ENCODE peak calls at places on chromosomes 11 and 22, in five cellular contexts. A is stimulated activated CD4-positive, alpha-beta T cell treated with anti-CD3 and anti-CD28 coated beads, Interleukin-2, amount 100 ng/mL, for 48 hours; K is HCT116; R is ELR; D is HT-29. Y is an unnamed sample.

GRCh38 chr11:134231958-134232674 is 7.6 kb downstream of the VPS26B start:
- DNase-seq in K (no peak), D (no peak), A (no peak), R (no peak), Y (no peak)

GRCh38 chr11:78290293-78291176 is 101.8 kb downstream of the USP35 start:
- DNase-seq in D (peak), A (no peak), K (no peak), R (peak), Y (peak)

GRCh38 chr11:82043316-82043715 is 690.3 kb downstream of the FAM181B start:
- DNase-seq in R (no peak), K (no peak), D (no peak), A (no peak), Y (no peak)

GRCh38 chr11:130042093-130042591 is 27.6 kb upstream of the APLP2 start:
- DNase-seq in K (no peak), R (peak), D (no peak), A (no peak), Y (peak)

GRCh38 chr11:12201016-12201985 is 90.9 kb downstream of the MICAL2 start:
- DNase-seq in K (no peak), R (peak), A (no peak), D (no peak), Y (peak)

GRCh38 chr11:67293090-67293489 is 4.0 kb downstream of the ANKRD13D start:
- DNase-seq in K (no peak), A (no peak), R (peak), D (peak), Y (peak)

GRCh38 chr22:23684051-23684450 is 6.8 kb upstream of the RGL4 start:
- DNase-seq in R (no peak), A (no peak), K (no peak), D (no peak), Y (no peak)

GRCh38 chr11:706957-707816 is 1.2 kb downstream of the EPS8L2 start:
- DNase-seq in A (no peak), K (no peak), R (peak), D (peak), Y (peak)

GRCh38 chr11:120610101-120610500 is 98.6 kb downstream of the GRIK4 start:
- DNase-seq in D (no peak), A (no peak), R (no peak), K (no peak), Y (no peak)

GRCh38 chr11:92828576-92828975 is 140.9 kb upstream of the MTNR1B start:
- DNase-seq in D (no peak), A (no peak), R (no peak), K (no peak), Y (no peak)

GRCh38 chr22:46910624-46911023 is 148.2 kb downstream of the TBC1D22A start:
- DNase-seq in R (no peak), K (no peak), A (no peak), D (no peak), Y (no peak)

GRCh38 chr22:27515091-27515523 is 286.4 kb downstream of the MN1 start:
- DNase-seq in R (no peak), D (no peak), K (no peak), A (no peak), Y (no peak)

GRCh38 chr11:31812392-31813241 is 1.5 kb upstream of the PAX6 start:
- DNase-seq in A (no peak), K (no peak), R (no peak), D (no peak), Y (peak)

GRCh38 chr11:129434641-129435498 is 59.2 kb downstream of the BARX2 start:
- DNase-seq in K (no peak), D (peak), R (no peak), A (no peak), Y (no peak)

GRCh38 chr11:9753031-9753430 is 89.2 kb downstream of the SWAP70 start:
- DNase-seq in K (no peak), D (no peak), R (peak), A (no peak), Y (peak)

GRCh38 chr11:44755553-44756505 is 29.1 kb downstream of the TSPAN18 start:
- DNase-seq in A (no peak), K (no peak), R (no peak), D (no peak), Y (peak)

GRCh38 chr11:83140691-83141455 is 16.1 kb upstream of the PCF11 start:
- DNase-seq in K (no peak), D (no peak), R (no peak), A (no peak), Y (no peak)

GRCh38 chr22:17842386-17842785 is 68.1 kb upstream of the BID start:
- DNase-seq in R (no peak), K (no peak), D (no peak), A (peak), Y (no peak)

GRCh38 chr11:72780291-72781062 is 13.4 kb downstream of the STARD10 start:
- DNase-seq in D (no peak), R (no peak), A (no peak), K (no peak), Y (no peak)

GRCh38 chr11:62104001-62104400 is 19.8 kb upstream of the INCENP start:
- DNase-seq in D (no peak), R (no peak), A (no peak), K (no peak), Y (peak)

GRCh38 chr11:87722756-87723599 is 452.3 kb downstream of the RAB38 start:
- DNase-seq in D (peak), R (peak), A (no peak), K (no peak), Y (peak)

GRCh38 chr11:117859713-117860112 is 16.7 kb downstream of the FXYD6 start:
- DNase-seq in K (no peak), D (no peak), A (no peak), R (no peak), Y (no peak)

GRCh38 chr11:33377100-33377851 is 120.1 kb downstream of the HIPK3 start:
- DNase-seq in K (no peak), D (no peak), A (no peak), R (peak), Y (peak)

GRCh38 chr22:49953680-49954344 is 6.8 kb upstream of the PIM3 start:
- DNase-seq in D (no peak), R (no peak), A (no peak), K (no peak), Y (no peak)

GRCh38 chr22:32700186-32700882 is 101.2 kb upstream of the TIMP3 start:
- DNase-seq in D (no peak), A (no peak), K (no peak), R (peak), Y (peak)

GRCh38 chr11:1389103-1389931 is 417 bp upstream of the BRSK2 start:
- DNase-seq in R (peak), D (peak), K (peak), A (peak), Y (peak)

GRCh38 chr11:36469063-36469462 is 41.0 kb downstream of the TRAF6 start:
- DNase-seq in K (no peak), A (no peak), R (peak), D (no peak), Y (peak)

GRCh38 chr11:123173040-123173855 is 21.8 kb downstream of the CLMP start:
- DNase-seq in R (peak), A (no peak), K (no peak), D (no peak), Y (peak)

GRCh38 chr11:8748317-8748716 is 65.7 kb downstream of the RPL27A start:
- DNase-seq in R (no peak), D (no peak), K (no peak), A (no peak), Y (no peak)

Y was measured in GM23248.